ENCODE peak calls at places on chromosomes 2 and 18, in ten cellular contexts. A is fibroblast of mammary gland; V is H54; U is cardiac muscle cell; N is GM04503; J is epithelial cell of esophagus; Q is thoracic aorta; E is NCI-H2171 treated with DMSO at 0.1 percent for 48 hours; P is activated T-cell treated with anti-CD3 and anti-CD28 coated beads, Interleukin-2, amount 50 U/mL, for 72 hours; X is NCI-H345. R is an unnamed sample.

GRCh38 chr2:22355816-22356433 is 1029.1 kb upstream of the KLHL29 start:
- DNase-seq in N (no peak), P (peak), X (peak), E (peak), V (no peak), A (peak), Q (no peak), U (peak), J (peak), R (peak)

GRCh38 chr2:64524604-64525322 is 635 bp downstream of the AFTPH start:
- DNase-seq in A (no peak), Q (no peak), U (no peak), E (peak), N (no peak), V (no peak), J (peak), X (peak), P (peak), R (peak)

GRCh38 chr2:105294046-105294445 is 35.5 kb downstream of the TGFBRAP1 start:
- DNase-seq in P (no peak), J (peak), V (no peak), X (no peak), A (no peak), E (no peak), U (no peak), Q (no peak), N (no peak), R (no peak)

GRCh38 chr2:186575856-186576255 is 14.0 kb upstream of the ITGAV start:
- DNase-seq in N (no peak), X (no peak), U (no peak), P (no peak), E (no peak), V (no peak), J (no peak), Q (no peak), A (no peak), R (no peak)

GRCh38 chr2:96580771-96581170 is 44.2 kb downstream of the ARID5A start:
- DNase-seq in N (peak), P (no peak), J (peak), E (peak), V (no peak), Q (no peak), A (no peak), X (no peak), U (peak), R (no peak)

GRCh38 chr18:58996131-58996632 is 131.5 kb downstream of the ZNF532 start:
- DNase-seq in X (peak), P (no peak), A (peak), J (peak), E (peak), N (peak), Q (no peak), V (no peak), U (peak), R (no peak)

GRCh38 chr2:230184727-230185578 is 34.8 kb downstream of the SP110 start:
- DNase-seq in E (no peak), A (peak), X (peak), P (no peak), U (peak), N (peak), V (no peak), Q (no peak), J (no peak), R (no peak)

GRCh38 chr2:10331033-10331701 is 28.5 kb downstream of the HPCAL1 start:
- DNase-seq in A (peak), E (peak), X (no peak), Q (no peak), J (no peak), V (peak), U (peak), P (peak), N (no peak), R (no peak)

GRCh38 chr2:154264024-154264423 is 392.3 kb downstream of the GALNT13 start:
- DNase-seq in V (no peak), N (no peak), P (no peak), J (peak), Q (no peak), X (no peak), E (no peak), U (no peak), A (no peak), R (no peak)

GRCh38 chr2:231601356-231602229 is 8.9 kb downstream of the TEX44 start:
- DNase-seq in V (peak), Q (peak), E (peak), J (peak), N (no peak), X (peak), P (peak), A (peak), U (peak), R (peak)

GRCh38 chr2:228652366-228652765 is 470.9 kb upstream of the SPHKAP start:
- DNase-seq in A (peak), J (no peak), P (no peak), V (no peak), Q (no peak), E (no peak), U (no peak), N (no peak), X (no peak), R (no peak)

GRCh38 chr2:14524041-14524802 is 108.3 kb upstream of the LRATD1 start:
- DNase-seq in X (no peak), E (no peak), A (peak), Q (no peak), V (peak), P (no peak), J (peak), N (peak), U (no peak), R (no peak)

GRCh38 chr2:183124957-183125255 is 663 bp downstream of the NUP35 start:
- DNase-seq in Q (no peak), V (no peak), P (no peak), A (no peak), E (no peak), N (no peak), U (no peak), X (no peak), J (no peak), R (no peak)

GRCh38 chr18:5746844-5747243 is 148.5 kb downstream of the TMEM200C start:
- DNase-seq in X (peak), E (peak), Q (no peak), A (peak), J (no peak), N (no peak), U (no peak), V (no peak), P (no peak), R (no peak)

GRCh38 chr2:54161660-54162059 is 46.2 kb downstream of the ACYP2 start:
- DNase-seq in E (peak), X (no peak), U (no peak), V (no peak), J (no peak), A (peak), Q (no peak), N (no peak), P (no peak), R (no peak)

GRCh38 chr2:20064421-20064820 is 13.0 kb upstream of the LAPTM4A start:
- DNase-seq in Q (no peak), J (peak), N (no peak), V (no peak), X (no peak), A (no peak), P (no peak), E (no peak), U (no peak), R (no peak)

GRCh38 chr18:21262979-21263378 is 20.9 kb downstream of the GREB1L start:
- DNase-seq in P (no peak), Q (no peak), J (peak), V (no peak), E (no peak), A (no peak), N (no peak), U (no peak), X (no peak), R (no peak)

GRCh38 chr2:201890447-201890846 is 84.1 kb downstream of the CDK15 start:
- DNase-seq in N (no peak), Q (no peak), A (peak), X (no peak), U (no peak), E (no peak), J (peak), V (no peak), P (no peak), R (no peak)

R was measured in mesothelial cell of epicardium.